ENCODE peak calls at places on chromosomes 2 and 18, in five cellular contexts. D is SK-N-SH, T is heart right ventricle, A is hepatocyte, K is lung. H is an unnamed sample. For H3K4me1 and H3K36me3, the result is how much of the 10 kb centered on the place peaks cover.

GRCh38 chr2:196758474-196759377 is 40.8 kb downstream of the GTF3C3 start:
- DNase-seq in A (no peak), D (peak), K (no peak), T (no peak), H (peak)

GRCh38 chr2:148701039-148701438 is 56.5 kb downstream of the EPC2 start:
- DNase-seq in A (no peak), D (no peak), K (no peak), T (no peak), H (no peak)

GRCh38 chr2:241775223-241776177 is 1.1 kb upstream of the GAL3ST2 start:
- DNase-seq in K (peak), D (peak), A (no peak), T (no peak), H (peak)

GRCh38 chr2:29010946-29011649 is 30.0 kb downstream of the TOGARAM2 start:
- DNase-seq in K (no peak), D (no peak), A (peak), T (peak), H (peak)

GRCh38 chr2:71581015-71581414 is 127.7 kb downstream of the DYSF start:
- DNase-seq in D (no peak), K (no peak), T (peak), A (no peak), H (no peak)

GRCh38 chr2:134072973-134073490 is 180.8 kb upstream of the MGAT5 start:
- DNase-seq in D (no peak), A (no peak), K (no peak), T (no peak), H (no peak)

GRCh38 chr2:182043861-182044260 is 58.2 kb downstream of the PPP1R1C start:
- DNase-seq in A (no peak), T (no peak), K (no peak), D (no peak), H (no peak)

GRCh38 chr2:6917761-6918421 is 679 bp downstream of the RNF144A start:
- DNase-seq in A (peak), D (no peak), T (no peak), K (no peak), H (no peak)

GRCh38 chr2:7019191-7019590 is 102.0 kb downstream of the RNF144A start:
- DNase-seq in D (no peak), K (no peak), A (no peak), T (no peak), H (no peak)

GRCh38 chr18:67131498-67131897 is 385.0 kb downstream of the DSEL start:
- DNase-seq in K (no peak), D (peak), T (no peak), A (no peak), H (no peak)

GRCh38 chr2:42196403-42197267 is 27.5 kb downstream of the EML4 start:
- DNase-seq in A (peak), K (peak), T (peak), D (peak), H (peak)
- TF ChIP-seq CTCF in A (peak), K (peak), T (peak), D (peak), H (peak)

DNA sequence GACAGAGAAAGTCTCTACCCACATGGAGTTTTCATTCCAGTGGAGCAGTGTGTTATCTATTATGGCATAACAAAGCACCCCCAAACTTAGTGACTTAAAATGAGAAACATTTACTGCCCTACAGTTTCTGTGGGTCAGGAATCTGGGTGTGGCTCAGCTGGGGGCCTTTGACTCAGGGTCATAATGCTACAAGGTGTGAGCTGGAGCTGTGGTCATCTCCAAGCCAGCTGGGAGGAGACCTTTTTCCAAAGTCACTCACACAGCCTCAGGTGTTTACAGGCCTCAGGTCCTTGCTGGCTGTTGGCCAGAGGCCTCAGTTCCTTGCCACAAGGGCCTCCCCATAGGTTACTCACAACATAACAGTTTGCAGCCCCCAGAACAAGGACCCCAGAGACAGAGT is 169.2 kb downstream of the ETAA1 start:
- DNase-seq in A (peak), K (no peak), D (no peak), T (no peak), H (no peak)
- H3K4me1 ChIP-seq in A (under half), K (under half), D (under half), T (under half), H (under half)

DNA sequence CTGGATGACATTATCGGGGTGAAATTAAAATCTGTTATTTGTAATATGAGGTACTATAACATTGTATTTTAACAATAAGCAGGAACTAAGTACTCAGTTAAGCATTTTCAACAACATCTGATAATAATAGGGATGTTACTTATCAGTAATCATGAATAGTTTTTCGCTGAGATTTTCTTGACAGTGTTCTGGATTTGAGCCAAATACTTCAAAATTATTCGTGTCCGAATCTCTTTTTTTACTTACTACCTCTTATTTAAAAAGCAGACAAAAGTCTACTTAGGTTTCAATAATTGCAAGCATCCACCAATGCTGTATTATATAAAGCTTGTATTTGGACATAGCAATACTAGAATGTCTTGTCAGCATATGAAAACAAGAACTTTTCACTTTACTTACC is 6.4 kb upstream of the ANKRD12 start:
- DNase-seq in K (no peak), D (no peak), T (no peak), A (no peak), H (no peak)
- H3K36me3 ChIP-seq in K (under half), D (half or more), T (under half), A (under half), H (half or more)

GRCh38 chr18:55338955-55339662 is 248.9 kb downstream of the TCF4 start:
- DNase-seq in A (no peak), K (no peak), D (no peak), T (no peak), H (peak)
- TF ChIP-seq CTCF in A (no peak), K (no peak), D (peak), T (no peak), H (peak)

DNA sequence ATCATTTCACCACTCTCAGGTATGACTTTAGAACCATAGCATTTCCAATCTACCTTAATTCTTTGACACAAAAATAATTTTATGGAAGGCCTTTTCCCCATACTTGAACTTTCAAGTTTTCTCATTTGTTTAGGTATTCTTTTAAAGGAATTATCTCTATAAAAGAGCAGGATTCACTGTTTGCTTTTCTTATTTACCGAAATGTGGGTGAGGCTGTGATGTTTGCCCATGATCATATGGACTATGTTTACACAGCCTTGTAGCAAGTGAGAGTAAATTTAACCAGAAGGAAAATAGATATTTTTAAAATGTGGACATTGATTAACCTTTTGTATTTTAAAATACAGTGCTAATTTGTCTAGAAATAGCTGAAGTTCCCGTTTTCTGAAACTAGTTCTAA is 26.3 kb downstream of the CAB39 start:
- DNase-seq in A (no peak), K (no peak), T (no peak), D (no peak), H (no peak)
- H3K4me1 ChIP-seq in A (under half), K (under half), T (under half), D (under half), H (under half)

DNA sequence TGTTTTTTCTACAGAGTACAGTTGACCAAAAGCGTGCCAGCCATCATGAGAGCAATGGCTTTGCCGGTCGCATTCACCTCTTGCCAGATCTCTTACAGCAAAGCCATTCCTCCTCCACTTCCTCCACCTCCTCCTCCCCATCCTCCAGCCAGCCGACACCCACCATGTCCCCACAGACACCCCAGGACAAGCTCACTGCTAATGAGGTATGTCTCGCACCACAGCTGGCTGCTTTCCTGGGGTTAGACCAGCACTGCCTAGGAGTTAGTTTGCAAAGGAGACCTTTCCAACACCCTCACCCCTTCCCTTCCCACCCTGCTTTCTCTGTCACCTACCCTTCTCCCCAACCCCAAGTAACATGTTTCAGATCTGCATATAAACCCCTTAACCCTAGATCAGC is 120.3 kb upstream of the IL1R2 start:
- DNase-seq in K (no peak), T (no peak), A (no peak), D (no peak), H (no peak)
- H3K36me3 ChIP-seq in K (under half), T (under half), A (under half), D (half or more), H (half or more)

GRCh38 chr18:48314694-48315093 is 94.5 kb downstream of the ZBTB7C start:
- DNase-seq in D (no peak), K (no peak), T (no peak), A (no peak), H (no peak)
- TF ChIP-seq CTCF in D (no peak), K (no peak), T (no peak), A (no peak), H (no peak)